ENCODE peak calls at places on chromosomes 2 and 18, in ten cellular contexts. J is stimulated activated CD4-positive, alpha-beta T cell treated with anti-CD3 and anti-CD28 coated beads, Interleukin-15, amount 100 ng/mL, for 1 hour; G is naive thymus-derived CD8-positive, alpha-beta T cell; X is non-pigmented ciliary epithelial cell; Y is SK-N-DZ; C is AG09319; Z is ELF-1; O is cardiac muscle cell; M is NCI-H748 treated with DMSO at 0.1 percent for 48 hours; B is substantia nigra. F is an unnamed sample.

GRCh38 chr18:13120967-13121586 is 97.5 kb upstream of the LDLRAD4 start:
- DNase-seq in B (no peak), G (no peak), Z (no peak), J (no peak), Y (no peak), M (no peak), O (peak; percentile 25), C (no peak), X (peak; percentile 65), F (no peak)

GRCh38 chr18:30175061-30175574 is 867.4 kb downstream of the DSC3 start:
- DNase-seq in C (no peak), B (no peak), Z (peak; percentile 60), G (no peak), O (no peak), Y (no peak), M (no peak), J (no peak), X (no peak), F (no peak)

GRCh38 chr2:18701981-18702380 is 112.6 kb upstream of the NT5C1B start:
- DNase-seq in Y (no peak), M (no peak), O (peak; percentile 19), C (no peak), J (no peak), G (no peak), Z (no peak), X (peak; percentile 41), B (no peak), F (no peak)

GRCh38 chr2:56376699-56377665 is 193.2 kb downstream of the CCDC85A start:
- DNase-seq in X (no peak), O (no peak), M (no peak), Z (no peak), J (no peak), C (no peak), Y (no peak), G (no peak), B (no peak), F (no peak)

GRCh38 chr2:202109737-202110184 is 36.7 kb downstream of the KIAA2012 start:
- DNase-seq in C (peak; percentile 28), G (no peak), M (no peak), Y (no peak), J (no peak), Z (peak; percentile 65), B (no peak), X (peak; percentile 41), O (peak; percentile 55), F (no peak)

GRCh38 chr2:29480423-29480822 is 365.2 kb downstream of the CLIP4 start:
- DNase-seq in Z (peak; percentile 57), O (no peak), B (no peak), Y (peak; percentile 48), G (no peak), M (no peak), J (no peak), X (no peak), C (no peak), F (no peak)

GRCh38 chr2:227471924-227472264 is at the start of gene AGFG1:
- DNase-seq in X (no peak), C (peak; percentile 32), O (peak; percentile 87), B (peak; percentile 83), J (peak; percentile 85), G (peak; percentile 85), Y (peak; percentile 75), Z (peak; percentile 92), M (peak; percentile 78), F (peak; percentile 63)

GRCh38 chr2:19474128-19474527 is 115.7 kb upstream of the OSR1 start:
- DNase-seq in Z (no peak), M (no peak), G (peak; percentile 72), O (peak; percentile 79), J (no peak), C (peak; percentile 8), Y (no peak), X (no peak), B (peak; percentile 16), F (no peak)

GRCh38 chr2:12883911-12884310 is 167.2 kb downstream of the TRIB2 start:
- DNase-seq in Y (no peak), Z (no peak), J (no peak), O (peak; percentile 56), X (no peak), M (no peak), C (no peak), G (no peak), B (no peak), F (no peak)

GRCh38 chr2:53475320-53475719 is 292.3 kb upstream of the CHAC2 start:
- DNase-seq in X (no peak), C (no peak), O (no peak), M (no peak), J (no peak), Z (no peak), G (no peak), Y (no peak), B (no peak), F (no peak)

F was measured in cerebellar nuclear complex.